ENCODE peak calls at places on chromosomes 16 and 17, in six cellular contexts. K is tibial nerve, P is IMR-90, X is mammary epithelial cell, E is lower lobe of right lung, D is BE2C. U is an unnamed sample. For H3K4me1, the result is how much of the 10 kb centered on the place peaks cover.

GRCh38 chr17:17840751-17841591 is 4.2 kb upstream of the SREBF1 start:
- DNase-seq in K (peak), P (peak), X (peak), E (no peak), D (no peak), U (no peak)

GRCh38 chr17:64718058-64718457 is 56.0 kb upstream of the SMURF2 start:
- DNase-seq in K (no peak), P (no peak), X (peak), E (no peak), D (no peak), U (no peak)

GRCh38 chr17:35460354-35460851 is 11.8 kb upstream of the SLFN13 start:
- DNase-seq in K (no peak), P (no peak), X (peak), E (peak), D (peak), U (peak)

GRCh38 chr17:1720856-1721386 is 3.6 kb upstream of the WDR81 start:
- DNase-seq in K (peak), P (peak), X (peak), E (peak), D (peak), U (peak)

GRCh38 chr17:83041305-83041704 is 38.1 kb upstream of the METRNL start:
- DNase-seq in K (no peak), P (peak), X (no peak), E (no peak), D (no peak), U (no peak)

GRCh38 chr16:17078950-17079631 is 391.7 kb downstream of the XYLT1 start:
- DNase-seq in K (no peak), P (no peak), X (no peak), E (no peak), D (peak), U (no peak)

GRCh38 chr17:21352221-21352980 is 23.8 kb upstream of the KCNJ12 start:
- DNase-seq in K (no peak), P (no peak), X (no peak), E (peak), D (no peak), U (no peak)

GRCh38 chr17:42849031-42849430 is 2.0 kb upstream of the AOC3 start:
- DNase-seq in K (no peak), P (no peak), X (no peak), E (no peak), D (no peak), U (no peak)

GRCh38 chr17:66970797-66971196 is 6.3 kb downstream of the CACNG4 start:
- DNase-seq in K (no peak), P (no peak), X (no peak), E (no peak), D (no peak), U (no peak)

GRCh38 chr17:17822189-17822978 is 14.4 kb downstream of the SREBF1 start:
- DNase-seq in K (peak), P (peak), X (no peak), E (no peak), D (no peak), U (peak)

GRCh38 chr17:55004484-55004883 is 35.9 kb downstream of the STXBP4 start:
- DNase-seq in K (no peak), P (no peak), X (no peak), E (no peak), D (no peak), U (no peak)

GRCh38 chr16:31050280-31051030 is 17.1 kb downstream of the STX4 start:
- DNase-seq in K (no peak), P (no peak), X (no peak), E (no peak), D (no peak), U (no peak)

GRCh38 chr17:19345067-19345460 is 17.5 kb downstream of the B9D1 start:
- DNase-seq in K (no peak), P (no peak), X (no peak), E (no peak), D (no peak), U (no peak)

GRCh38 chr17:80877095-80877828 is 114.4 kb upstream of the CHMP6 start:
- DNase-seq in K (no peak), P (no peak), X (no peak), E (peak), D (no peak), U (no peak)

GRCh38 chr17:74059471-74059870 is 144.0 kb upstream of the RPL38 start:
- DNase-seq in K (no peak), P (no peak), X (no peak), E (no peak), D (no peak), U (no peak)

GRCh38 chr16:47732122-47732805 is 271.1 kb downstream of the PHKB start:
- DNase-seq in K (no peak), P (peak), X (peak), E (no peak), D (no peak), U (no peak)

DNA sequence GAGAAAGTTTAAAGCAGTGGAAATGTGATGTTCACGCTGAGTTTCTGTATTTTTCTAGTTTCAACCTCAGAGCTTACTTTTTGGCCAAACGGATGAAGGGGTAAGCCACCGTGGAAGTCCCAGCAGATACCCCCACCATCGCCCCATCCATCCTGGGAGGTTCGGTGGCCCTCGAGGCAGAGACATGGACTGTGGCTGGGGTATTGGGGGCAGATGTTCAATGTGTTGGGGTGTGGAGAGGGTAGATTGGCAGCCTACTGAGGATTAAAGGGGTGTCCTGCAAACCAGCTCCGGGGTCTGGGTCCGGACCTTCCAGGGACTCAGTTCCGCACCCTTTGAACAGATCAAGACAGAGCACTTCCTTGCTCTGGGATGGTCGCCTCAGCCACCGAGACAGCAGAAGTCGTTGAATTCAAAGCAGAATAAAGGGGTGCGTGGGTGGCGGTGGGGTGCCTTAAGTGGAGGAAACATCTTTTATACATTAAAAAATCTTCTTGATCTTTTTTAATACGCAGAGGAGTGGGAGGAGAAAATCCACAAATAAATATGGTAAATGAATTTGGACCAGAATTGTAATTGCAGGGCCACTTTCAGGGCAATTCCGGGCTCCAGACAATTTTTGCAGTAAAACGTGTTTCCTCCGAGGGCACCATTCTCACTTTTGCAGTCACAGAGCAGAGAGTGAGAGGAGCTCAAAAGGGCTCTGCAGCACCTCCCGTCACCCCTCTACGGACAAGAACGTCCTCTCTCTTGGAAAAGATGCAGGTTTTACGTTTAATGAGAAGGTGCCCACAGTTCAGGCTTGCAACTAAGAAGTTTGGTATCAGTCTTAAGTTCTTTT is 8.2 kb upstream of the CBX8 start:
- DNase-seq in K (no peak), P (no peak), X (no peak), E (no peak), D (no peak), U (no peak)
- H3K4me3 ChIP-seq in K (no peak), P (no peak), X (no peak), E (no peak), D (no peak), U (no peak)

DNA sequence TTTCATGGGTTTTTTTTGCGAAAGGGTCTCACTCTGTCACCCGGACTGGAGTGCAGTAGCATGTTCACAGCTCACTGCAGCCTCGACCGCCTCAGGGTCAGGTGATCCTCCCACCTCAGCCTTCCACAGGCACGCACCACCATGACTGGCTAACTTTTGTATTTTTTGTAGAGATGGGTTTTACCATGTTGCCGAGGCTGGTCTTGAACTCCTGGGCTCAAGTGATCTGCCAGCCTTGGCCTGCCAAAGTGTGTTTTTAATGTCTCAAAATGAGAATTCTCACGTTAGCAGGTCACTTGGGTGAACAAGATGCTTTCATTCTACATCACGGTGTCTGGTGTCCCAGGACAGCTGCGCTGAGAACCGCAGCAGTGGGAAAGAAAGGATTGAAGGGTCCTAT is 3.2 kb downstream of the FBXO31 start:
- DNase-seq in K (no peak), P (no peak), X (no peak), E (peak), D (no peak), U (no peak)
- H3K4me1 ChIP-seq in K (under half), P (under half), X (under half), E (half or more), D (under half), U (under half)

GRCh38 chr16:77946834-77947233 is 75.5 kb upstream of the CLEC3A start:
- DNase-seq in K (no peak), P (peak), X (no peak), E (no peak), D (no peak), U (no peak)
- H3K4me3 ChIP-seq in K (no peak), P (no peak), X (no peak), E (no peak), D (no peak), U (no peak)

DNA sequence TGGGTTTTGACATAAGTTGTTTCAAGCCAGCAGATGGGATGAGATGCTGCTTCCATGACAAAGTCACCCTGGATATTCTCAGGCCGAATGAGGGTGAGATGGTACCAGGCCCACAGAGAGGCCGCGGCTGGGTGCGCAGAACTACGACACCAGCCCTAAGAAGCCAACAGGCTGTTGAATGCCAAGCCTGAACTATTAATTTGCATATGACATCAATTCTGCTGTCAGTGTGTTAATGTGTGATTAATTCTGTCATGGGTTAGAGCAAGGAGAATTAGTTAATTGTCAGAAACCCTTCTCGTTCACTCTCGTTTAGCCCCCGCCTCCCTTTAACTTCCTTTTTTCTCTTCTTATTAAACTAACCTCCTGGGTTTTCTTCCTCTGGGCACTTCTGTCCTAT is 123.4 kb downstream of the ZFHX3 start:
- DNase-seq in K (no peak), P (no peak), X (no peak), E (no peak), D (no peak), U (no peak)
- H3K4me1 ChIP-seq in K (under half), P (under half), X (under half), E (under half), D (under half), U (under half)

GRCh38 chr17:40316571-40317344 is 7.8 kb downstream of the RARA start:
- DNase-seq in K (no peak), P (peak), X (peak), E (peak), D (peak), U (peak)
- H3K4me3 ChIP-seq in K (peak), P (no peak), X (peak), E (peak), D (peak), U (peak)

DNA sequence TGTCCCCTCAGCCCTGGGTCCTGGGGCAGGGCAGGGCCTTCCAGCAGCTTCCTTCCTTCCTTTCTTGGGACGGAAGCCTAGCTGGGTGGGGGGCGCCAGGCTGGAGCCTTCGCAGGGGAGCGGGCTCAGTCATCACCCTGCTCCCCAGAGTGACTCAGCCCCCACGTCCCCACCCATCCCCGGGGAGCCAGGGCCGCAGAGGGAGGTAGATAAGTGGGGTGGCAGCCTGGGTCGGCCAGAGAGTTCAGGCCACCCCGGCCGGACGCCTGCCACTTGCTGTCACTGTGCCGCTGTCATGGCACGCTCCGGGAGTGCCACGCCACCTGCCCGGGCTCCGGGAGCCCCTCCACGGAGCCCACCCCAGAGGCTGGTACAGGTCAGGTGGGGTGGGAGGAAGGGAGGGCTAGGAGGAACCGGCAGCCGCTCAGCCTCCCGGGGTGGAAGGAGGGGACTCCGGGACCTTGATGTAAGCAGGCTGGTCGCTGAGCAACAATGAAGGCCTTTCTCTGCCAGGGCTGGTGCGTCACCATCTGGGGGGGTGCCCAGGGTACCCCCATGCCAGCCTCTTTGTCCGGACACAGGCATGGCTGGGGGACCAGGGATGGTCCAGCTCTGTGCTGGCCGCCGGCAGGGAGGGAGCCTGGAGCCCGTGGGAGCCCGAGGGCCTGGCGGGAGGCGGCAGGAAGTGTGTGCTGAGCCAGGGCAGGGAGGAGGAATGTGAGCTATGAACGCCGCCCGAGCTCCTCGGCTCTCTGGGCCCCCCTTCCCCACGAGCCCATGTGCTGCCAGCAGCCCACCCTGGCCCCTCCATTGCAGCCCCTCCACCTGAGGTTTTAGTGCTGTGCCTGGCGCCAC is 6.6 kb downstream of the NHERF2 start:
- DNase-seq in K (peak), P (peak), X (peak), E (no peak), D (no peak), U (peak)
- H3K4me1 ChIP-seq in K (under half), P (half or more), X (under half), E (half or more), D (under half), U (under half)

GRCh38 chr17:44198721-44199552 is 747 bp downstream of the ATXN7L3 start:
- DNase-seq in K (no peak), P (peak), X (peak), E (peak), D (peak), U (peak)

GRCh38 chr17:44202756-44203155 is 3.1 kb upstream of the ATXN7L3 start:
- DNase-seq in K (peak), P (no peak), X (no peak), E (peak), D (no peak), U (peak)

GRCh38 chr17:44199553-44200477 is at the start of gene ATXN7L3:
- DNase-seq in K (peak), P (peak), X (peak), E (peak), D (peak), U (peak)

GRCh38 chr17:44197980-44198720 is 1.5 kb downstream of the ATXN7L3 start:
- DNase-seq in K (peak), P (peak), X (peak), E (no peak), D (no peak), U (peak)

GRCh38 chr17:44200478-44201155 is 933 bp upstream of the ATXN7L3 start:
- DNase-seq in K (no peak), P (no peak), X (no peak), E (no peak), D (no peak), U (no peak)
- H3K4me3 ChIP-seq in K (peak), P (peak), X (peak), E (peak), D (peak), U (peak)

GRCh38 chr17:75611746-75612437 is 21.3 kb upstream of the SMIM5 start:
- DNase-seq in K (no peak), P (no peak), X (no peak), E (no peak), D (no peak), U (peak)

GRCh38 chr17:75614556-75615270 is 18.5 kb upstream of the SMIM5 start:
- DNase-seq in K (no peak), P (no peak), X (no peak), E (no peak), D (no peak), U (no peak)

GRCh38 chr17:75612906-75613626 is 20.2 kb upstream of the SMIM5 start:
- DNase-seq in K (no peak), P (no peak), X (no peak), E (no peak), D (no peak), U (peak)

GRCh38 chr17:75614006-75614405 is 19.2 kb upstream of the SMIM5 start:
- DNase-seq in K (no peak), P (no peak), X (no peak), E (no peak), D (peak), U (peak)

GRCh38 chr17:75610103-75610984 is 22.7 kb downstream of the MYO15B start:
- DNase-seq in K (no peak), P (no peak), X (no peak), E (no peak), D (no peak), U (no peak)
- H3K4me1 ChIP-seq in K (under half), P (under half), X (under half), E (under half), D (under half), U (under half)

GRCh38 chr17:78374189-78374588 is 4.3 kb upstream of the PGS1 start:
- DNase-seq in K (no peak), P (no peak), X (no peak), E (no peak), D (no peak), U (no peak)

GRCh38 chr17:78376161-78376560 is 2.3 kb upstream of the PGS1 start:
- DNase-seq in K (no peak), P (no peak), X (no peak), E (no peak), D (no peak), U (no peak)

GRCh38 chr17:78374631-78375274 is 3.7 kb upstream of the PGS1 start:
- DNase-seq in K (no peak), P (peak), X (no peak), E (no peak), D (no peak), U (no peak)

GRCh38 chr17:78377858-78378224 is 608 bp upstream of the PGS1 start:
- DNase-seq in K (no peak), P (no peak), X (no peak), E (no peak), D (no peak), U (no peak)

DNA sequence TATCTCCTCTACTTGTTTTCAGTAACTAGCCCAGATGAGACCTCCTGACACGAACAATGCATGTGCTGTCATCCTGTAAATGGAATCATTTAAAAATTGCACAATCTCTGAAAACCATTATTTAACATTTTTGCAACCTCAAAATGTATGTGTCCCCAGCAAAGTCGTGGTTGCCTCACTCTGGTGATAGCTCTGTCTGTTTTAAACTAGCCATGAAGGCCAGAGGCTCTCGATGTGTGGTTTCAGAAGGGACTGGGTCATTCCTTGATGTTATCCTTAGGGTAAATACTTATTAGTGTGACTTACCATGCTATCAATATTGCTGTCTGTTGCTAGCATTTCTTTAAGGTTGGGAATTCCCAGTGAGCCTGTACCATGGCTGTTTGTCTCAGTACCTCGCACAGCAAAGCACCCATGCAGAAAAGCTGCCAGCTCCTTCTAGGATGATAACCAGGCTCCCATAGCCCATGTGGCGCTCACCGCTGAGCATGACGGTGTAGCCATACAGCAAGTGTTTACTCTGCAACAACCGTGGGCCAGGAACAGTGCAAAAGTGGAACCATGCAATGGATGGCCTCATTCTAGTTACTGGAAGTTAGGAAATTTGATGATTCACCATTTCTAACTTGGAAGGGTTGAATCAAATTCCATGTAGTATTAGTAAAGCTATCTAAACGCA is 2.9 kb upstream of the PGS1 start:
- DNase-seq in K (no peak), P (peak), X (peak), E (peak), D (no peak), U (peak)
- H3K4me3 ChIP-seq in K (no peak), P (no peak), X (no peak), E (no peak), D (no peak), U (no peak)

DNA sequence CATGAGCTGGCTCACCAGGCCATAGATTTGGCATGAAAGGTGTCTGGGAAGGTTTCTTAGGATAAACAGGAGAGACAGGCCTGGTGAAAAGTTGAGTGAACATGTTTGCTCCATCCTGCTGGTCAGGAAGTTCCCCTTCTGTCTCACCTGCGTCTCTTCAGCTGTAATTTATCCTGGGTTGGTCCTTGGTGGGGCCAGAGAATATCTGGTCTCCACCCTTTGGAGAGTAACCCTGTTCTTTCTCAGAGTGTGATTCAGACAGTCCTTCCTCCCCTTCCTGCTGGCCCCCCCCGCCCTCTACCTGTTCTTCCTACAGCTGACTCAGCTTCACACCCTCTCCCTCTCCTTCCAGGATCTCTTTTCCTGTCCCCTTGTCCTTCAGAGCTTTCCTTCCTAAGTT is 17.1 kb downstream of the MINK1 start:
- DNase-seq in K (no peak), P (no peak), X (peak), E (no peak), D (no peak), U (no peak)
- H3K4me1 ChIP-seq in K (under half), P (under half), X (half or more), E (half or more), D (under half), U (under half)

U was measured in right cardiac atrium.